ENCODE peak calls at places on chromosomes 3 and 15, in eight cellular contexts. One of them, this sample, is unnamed.

GRCh38 chr3:10366681-10367101 is 45.8 kb upstream of the SEC13 start:
- DNase-seq in left ventricle myocardium inferior: no peak
- DNase-seq in HFF-Myc: peak
- DNase-seq in WTC11: no peak
- DNase-seq in tibial artery: no peak
- DNase-seq in HL-60: peak
- DNase-seq in AG10803: peak
- DNase-seq in dorsolateral prefrontal cortex: no peak
- DNase-seq in this sample: no peak

GRCh38 chr3:140441006-140441405 is 236.9 kb upstream of the TRIM42 start:
- DNase-seq in HL-60: no peak
- DNase-seq in WTC11: no peak
- DNase-seq in HFF-Myc: peak
- DNase-seq in AG10803: no peak
- DNase-seq in dorsolateral prefrontal cortex: no peak
- DNase-seq in left ventricle myocardium inferior: no peak
- DNase-seq in tibial artery: no peak
- DNase-seq in this sample: no peak

GRCh38 chr3:46266598-46266997 is 24.3 kb downstream of the CCR3 start:
- DNase-seq in tibial artery: no peak
- DNase-seq in AG10803: peak
- DNase-seq in WTC11: no peak
- DNase-seq in HFF-Myc: no peak
- DNase-seq in HL-60: no peak
- DNase-seq in dorsolateral prefrontal cortex: no peak
- DNase-seq in left ventricle myocardium inferior: no peak
- DNase-seq in this sample: no peak

GRCh38 chr3:57755368-57756021 is 614 bp upstream of the SLMAP start:
- DNase-seq in HFF-Myc: no peak
- DNase-seq in HL-60: peak
- DNase-seq in WTC11: peak
- DNase-seq in AG10803: peak
- DNase-seq in left ventricle myocardium inferior: peak
- DNase-seq in dorsolateral prefrontal cortex: peak
- DNase-seq in tibial artery: no peak
- DNase-seq in this sample: peak

GRCh38 chr15:101067660-101068522 is 148.7 kb downstream of the LRRK1 start:
- DNase-seq in WTC11: no peak
- DNase-seq in dorsolateral prefrontal cortex: no peak
- DNase-seq in HL-60: no peak
- DNase-seq in tibial artery: no peak
- DNase-seq in left ventricle myocardium inferior: no peak
- DNase-seq in AG10803: no peak
- DNase-seq in HFF-Myc: no peak
- DNase-seq in this sample: no peak

GRCh38 chr3:10964537-10965167 is 27.9 kb upstream of the SLC6A1 start:
- DNase-seq in tibial artery: no peak
- DNase-seq in dorsolateral prefrontal cortex: no peak
- DNase-seq in AG10803: no peak
- DNase-seq in left ventricle myocardium inferior: no peak
- DNase-seq in HFF-Myc: no peak
- DNase-seq in HL-60: peak
- DNase-seq in WTC11: peak
- DNase-seq in this sample: no peak

GRCh38 chr3:2098398-2099027 is at the start of gene CNTN4:
- DNase-seq in WTC11: no peak
- DNase-seq in left ventricle myocardium inferior: peak
- DNase-seq in dorsolateral prefrontal cortex: peak
- DNase-seq in HL-60: no peak
- DNase-seq in AG10803: no peak
- DNase-seq in HFF-Myc: no peak
- DNase-seq in tibial artery: peak
- DNase-seq in this sample: peak

GRCh38 chr15:93476491-93477176 is 387.6 kb upstream of the RGMA start:
- DNase-seq in left ventricle myocardium inferior: no peak
- DNase-seq in tibial artery: no peak
- DNase-seq in AG10803: no peak
- DNase-seq in HFF-Myc: no peak
- DNase-seq in WTC11: no peak
- DNase-seq in HL-60: no peak
- DNase-seq in dorsolateral prefrontal cortex: no peak
- DNase-seq in this sample: no peak

GRCh38 chr3:184368116-184368803 is 6.8 kb downstream of the POLR2H start:
- DNase-seq in HFF-Myc: no peak
- DNase-seq in tibial artery: peak
- DNase-seq in left ventricle myocardium inferior: no peak
- DNase-seq in AG10803: no peak
- DNase-seq in HL-60: no peak
- DNase-seq in WTC11: no peak
- DNase-seq in dorsolateral prefrontal cortex: no peak
- DNase-seq in this sample: no peak

GRCh38 chr15:62506217-62506805 is 341.2 kb upstream of the C2CD4B start:
- DNase-seq in tibial artery: no peak
- DNase-seq in dorsolateral prefrontal cortex: no peak
- DNase-seq in AG10803: peak
- DNase-seq in HL-60: no peak
- DNase-seq in left ventricle myocardium inferior: no peak
- DNase-seq in HFF-Myc: no peak
- DNase-seq in WTC11: no peak
- DNase-seq in this sample: no peak

GRCh38 chr3:188187055-188187454 is 33.1 kb downstream of the LPP start:
- DNase-seq in HFF-Myc: no peak
- DNase-seq in WTC11: no peak
- DNase-seq in HL-60: no peak
- DNase-seq in tibial artery: no peak
- DNase-seq in AG10803: no peak
- DNase-seq in dorsolateral prefrontal cortex: no peak
- DNase-seq in left ventricle myocardium inferior: no peak
- DNase-seq in this sample: no peak

GRCh38 chr3:122310361-122310760 is 14.7 kb upstream of the CSTA start:
- DNase-seq in dorsolateral prefrontal cortex: no peak
- DNase-seq in HL-60: no peak
- DNase-seq in HFF-Myc: no peak
- DNase-seq in AG10803: no peak
- DNase-seq in left ventricle myocardium inferior: no peak
- DNase-seq in tibial artery: no peak
- DNase-seq in WTC11: no peak
- DNase-seq in this sample: no peak

GRCh38 chr3:122306622-122306953 is 18.5 kb upstream of the CSTA start:
- DNase-seq in HL-60: no peak
- DNase-seq in left ventricle myocardium inferior: no peak
- DNase-seq in AG10803: no peak
- DNase-seq in dorsolateral prefrontal cortex: no peak
- DNase-seq in HFF-Myc: no peak
- DNase-seq in WTC11: no peak
- DNase-seq in tibial artery: no peak
- DNase-seq in this sample: no peak

GRCh38 chr3:122307987-122308386 is 17.1 kb upstream of the CSTA start:
- DNase-seq in AG10803: no peak
- DNase-seq in WTC11: no peak
- DNase-seq in HL-60: peak
- DNase-seq in tibial artery: no peak
- DNase-seq in HFF-Myc: no peak
- DNase-seq in left ventricle myocardium inferior: no peak
- DNase-seq in dorsolateral prefrontal cortex: no peak
- DNase-seq in this sample: no peak

GRCh38 chr3:122307288-122307687 is 17.8 kb upstream of the CSTA start:
- DNase-seq in left ventricle myocardium inferior: no peak
- DNase-seq in AG10803: no peak
- DNase-seq in HFF-Myc: no peak
- DNase-seq in WTC11: no peak
- DNase-seq in tibial artery: no peak
- DNase-seq in dorsolateral prefrontal cortex: no peak
- DNase-seq in HL-60: no peak
- DNase-seq in this sample: no peak

GRCh38 chr3:122305818-122306621 is 19.0 kb upstream of the CSTA start:
- DNase-seq in HL-60: peak
- DNase-seq in WTC11: peak
- DNase-seq in HFF-Myc: no peak
- DNase-seq in tibial artery: no peak
- DNase-seq in dorsolateral prefrontal cortex: no peak
- DNase-seq in AG10803: no peak
- DNase-seq in left ventricle myocardium inferior: no peak
- DNase-seq in this sample: no peak
- TF ChIP-seq CTCF in HL-60: no peak
- TF ChIP-seq CTCF in WTC11: no peak
- TF ChIP-seq CTCF in HFF-Myc: no peak
- TF ChIP-seq CTCF in tibial artery: no peak
- TF ChIP-seq CTCF in dorsolateral prefrontal cortex: no peak
- TF ChIP-seq CTCF in AG10803: no peak
- TF ChIP-seq CTCF in left ventricle myocardium inferior: no peak
- TF ChIP-seq CTCF in this sample: peak

GRCh38 chr3:113138839-113139743 is 72.3 kb upstream of the BOC start:
- DNase-seq in HFF-Myc: no peak
- DNase-seq in tibial artery: no peak
- DNase-seq in left ventricle myocardium inferior: no peak
- DNase-seq in HL-60: no peak
- DNase-seq in AG10803: no peak
- DNase-seq in WTC11: no peak
- DNase-seq in dorsolateral prefrontal cortex: no peak
- DNase-seq in this sample: no peak

GRCh38 chr3:113140876-113141275 is 70.5 kb upstream of the BOC start:
- DNase-seq in WTC11: no peak
- DNase-seq in dorsolateral prefrontal cortex: no peak
- DNase-seq in AG10803: no peak
- DNase-seq in tibial artery: no peak
- DNase-seq in HL-60: no peak
- DNase-seq in left ventricle myocardium inferior: no peak
- DNase-seq in HFF-Myc: no peak
- DNase-seq in this sample: no peak

GRCh38 chr3:113136529-113136928 is 74.8 kb upstream of the BOC start:
- DNase-seq in left ventricle myocardium inferior: no peak
- DNase-seq in AG10803: no peak
- DNase-seq in HL-60: no peak
- DNase-seq in tibial artery: no peak
- DNase-seq in HFF-Myc: no peak
- DNase-seq in dorsolateral prefrontal cortex: no peak
- DNase-seq in WTC11: no peak
- DNase-seq in this sample: no peak

GRCh38 chr3:113132571-113132996 is 78.8 kb upstream of the BOC start:
- DNase-seq in HL-60: no peak
- DNase-seq in tibial artery: no peak
- DNase-seq in dorsolateral prefrontal cortex: no peak
- DNase-seq in left ventricle myocardium inferior: no peak
- DNase-seq in AG10803: peak
- DNase-seq in WTC11: no peak
- DNase-seq in HFF-Myc: peak
- DNase-seq in this sample: no peak

DNA sequence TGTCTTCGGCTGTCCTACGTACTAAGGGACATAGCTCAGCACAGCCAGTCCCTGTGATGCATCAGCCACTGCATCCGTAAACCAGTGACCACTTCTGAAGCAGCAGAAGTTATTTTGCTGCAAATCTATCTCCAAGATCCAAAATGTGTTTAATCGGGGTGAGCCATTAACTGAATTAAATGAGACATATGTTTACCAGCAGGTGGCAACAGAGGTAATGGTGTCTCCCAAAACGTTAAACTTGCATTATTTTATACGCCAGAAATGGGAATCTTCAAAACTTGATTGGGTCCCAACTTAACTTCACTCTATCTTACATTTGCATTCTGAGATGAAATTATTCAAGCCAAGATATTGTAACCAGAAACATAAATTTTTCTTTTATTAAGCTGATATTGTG is 75.3 kb upstream of the BOC start:
- DNase-seq in WTC11: no peak
- DNase-seq in HL-60: no peak
- DNase-seq in dorsolateral prefrontal cortex: no peak
- DNase-seq in tibial artery: no peak
- DNase-seq in left ventricle myocardium inferior: no peak
- DNase-seq in HFF-Myc: no peak
- DNase-seq in AG10803: peak
- DNase-seq in this sample: no peak
- TF ChIP-seq CTCF in WTC11: no peak
- TF ChIP-seq CTCF in HL-60: no peak
- TF ChIP-seq CTCF in dorsolateral prefrontal cortex: peak
- TF ChIP-seq CTCF in tibial artery: peak
- TF ChIP-seq CTCF in left ventricle myocardium inferior: peak
- TF ChIP-seq CTCF in HFF-Myc: peak
- TF ChIP-seq CTCF in AG10803: peak
- TF ChIP-seq CTCF in this sample: peak

GRCh38 chr3:21647961-21648360 is 103.0 kb downstream of the ZNF385D start:
- DNase-seq in HL-60: no peak
- DNase-seq in left ventricle myocardium inferior: no peak
- DNase-seq in WTC11: no peak
- DNase-seq in AG10803: no peak
- DNase-seq in dorsolateral prefrontal cortex: no peak
- DNase-seq in tibial artery: no peak
- DNase-seq in HFF-Myc: no peak
- DNase-seq in this sample: no peak

GRCh38 chr3:21645121-21645897 is 105.7 kb downstream of the ZNF385D start:
- DNase-seq in HL-60: no peak
- DNase-seq in HFF-Myc: no peak
- DNase-seq in WTC11: no peak
- DNase-seq in AG10803: peak
- DNase-seq in dorsolateral prefrontal cortex: peak
- DNase-seq in left ventricle myocardium inferior: peak
- DNase-seq in tibial artery: peak
- DNase-seq in this sample: no peak

GRCh38 chr3:21654241-21654640 is 96.8 kb downstream of the ZNF385D start:
- DNase-seq in WTC11: no peak
- DNase-seq in tibial artery: no peak
- DNase-seq in HL-60: no peak
- DNase-seq in dorsolateral prefrontal cortex: no peak
- DNase-seq in left ventricle myocardium inferior: no peak
- DNase-seq in HFF-Myc: no peak
- DNase-seq in AG10803: no peak
- DNase-seq in this sample: no peak

GRCh38 chr3:21654662-21655061 is 96.3 kb downstream of the ZNF385D start:
- DNase-seq in AG10803: peak
- DNase-seq in HFF-Myc: no peak
- DNase-seq in dorsolateral prefrontal cortex: no peak
- DNase-seq in HL-60: no peak
- DNase-seq in left ventricle myocardium inferior: no peak
- DNase-seq in WTC11: no peak
- DNase-seq in tibial artery: no peak
- DNase-seq in this sample: no peak

DNA sequence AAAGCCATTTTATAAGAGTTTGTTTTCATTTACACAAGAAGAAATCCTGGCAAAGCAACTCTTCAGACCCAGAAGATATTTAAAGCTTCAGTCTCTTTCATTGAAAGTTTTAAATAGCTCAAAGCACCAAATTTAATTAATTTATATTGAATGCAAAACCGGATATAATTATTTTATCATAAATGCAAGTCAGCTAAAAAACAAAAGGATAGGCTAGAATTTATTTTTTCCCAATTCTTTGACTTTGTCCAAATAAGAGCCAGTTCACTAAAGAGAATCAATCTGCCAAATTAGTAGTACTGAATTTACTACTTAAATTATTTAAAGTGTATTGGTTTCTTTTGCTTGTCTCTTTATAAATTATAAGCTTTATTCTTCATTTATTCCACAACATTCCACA is 101.5 kb downstream of the ZNF385D start:
- DNase-seq in AG10803: no peak
- DNase-seq in HFF-Myc: no peak
- DNase-seq in left ventricle myocardium inferior: no peak
- DNase-seq in tibial artery: no peak
- DNase-seq in HL-60: no peak
- DNase-seq in dorsolateral prefrontal cortex: no peak
- DNase-seq in WTC11: no peak
- DNase-seq in this sample: no peak
- TF ChIP-seq CTCF in AG10803: no peak
- TF ChIP-seq CTCF in HFF-Myc: no peak
- TF ChIP-seq CTCF in left ventricle myocardium inferior: no peak
- TF ChIP-seq CTCF in tibial artery: no peak
- TF ChIP-seq CTCF in HL-60: no peak
- TF ChIP-seq CTCF in dorsolateral prefrontal cortex: no peak
- TF ChIP-seq CTCF in WTC11: no peak
- TF ChIP-seq CTCF in this sample: no peak

GRCh38 chr3:190504354-190505125 is 9.3 kb upstream of the IL1RAP start:
- DNase-seq in HL-60: peak
- DNase-seq in dorsolateral prefrontal cortex: no peak
- DNase-seq in AG10803: peak
- DNase-seq in tibial artery: no peak
- DNase-seq in WTC11: no peak
- DNase-seq in HFF-Myc: no peak
- DNase-seq in left ventricle myocardium inferior: no peak
- DNase-seq in this sample: no peak
- TF ChIP-seq CTCF in HL-60: no peak
- TF ChIP-seq CTCF in dorsolateral prefrontal cortex: no peak
- TF ChIP-seq CTCF in AG10803: no peak
- TF ChIP-seq CTCF in tibial artery: no peak
- TF ChIP-seq CTCF in WTC11: no peak
- TF ChIP-seq CTCF in HFF-Myc: no peak
- TF ChIP-seq CTCF in left ventricle myocardium inferior: peak
- TF ChIP-seq CTCF in this sample: no peak